ENCODE peak calls at places on chromosomes 13 and 19, in six cellular contexts. One of them, this sample, is unnamed.

GRCh38 chr19:5396963-5397362 is 56.4 kb upstream of the PTPRS start:
- DNase-seq in NCI-H1105: no peak
- DNase-seq in frontal cortex: no peak
- DNase-seq in iris pigment epithelial cell: no peak
- DNase-seq in LoVo: no peak
- DNase-seq in aorta: no peak
- DNase-seq in this sample: no peak

GRCh38 chr19:16078311-16078758 is 2.0 kb downstream of the TPM4 start:
- DNase-seq in LoVo: no peak
- DNase-seq in iris pigment epithelial cell: peak
- DNase-seq in NCI-H1105: no peak
- DNase-seq in frontal cortex: no peak
- DNase-seq in aorta: peak
- DNase-seq in this sample: no peak

GRCh38 chr19:16018801-16019551 is 57.3 kb upstream of the TPM4 start:
- DNase-seq in LoVo: no peak
- DNase-seq in aorta: peak
- DNase-seq in iris pigment epithelial cell: no peak
- DNase-seq in frontal cortex: no peak
- DNase-seq in NCI-H1105: no peak
- DNase-seq in this sample: no peak

GRCh38 chr19:30664358-30665058 is 292.3 kb downstream of the ZNF536 start:
- DNase-seq in aorta: peak
- DNase-seq in NCI-H1105: peak
- DNase-seq in frontal cortex: no peak
- DNase-seq in iris pigment epithelial cell: peak
- DNase-seq in LoVo: no peak
- DNase-seq in this sample: no peak

GRCh38 chr19:40519352-40520322 is 52.8 kb downstream of the SPTBN4 start:
- DNase-seq in NCI-H1105: peak
- DNase-seq in LoVo: no peak
- DNase-seq in iris pigment epithelial cell: peak
- DNase-seq in aorta: peak
- DNase-seq in frontal cortex: no peak
- DNase-seq in this sample: no peak

GRCh38 chr19:10271543-10272086 is 695 bp downstream of the ICAM1 start:
- DNase-seq in LoVo: no peak
- DNase-seq in aorta: no peak
- DNase-seq in NCI-H1105: no peak
- DNase-seq in frontal cortex: no peak
- DNase-seq in iris pigment epithelial cell: peak
- DNase-seq in this sample: no peak

GRCh38 chr19:48302600-48302959 is 22.8 kb upstream of the EMP3 start:
- DNase-seq in NCI-H1105: no peak
- DNase-seq in LoVo: no peak
- DNase-seq in frontal cortex: no peak
- DNase-seq in aorta: no peak
- DNase-seq in iris pigment epithelial cell: no peak
- DNase-seq in this sample: no peak

GRCh38 chr13:30895773-30896172 is 10.3 kb upstream of the MEDAG start:
- DNase-seq in LoVo: no peak
- DNase-seq in aorta: peak
- DNase-seq in iris pigment epithelial cell: peak
- DNase-seq in frontal cortex: no peak
- DNase-seq in NCI-H1105: no peak
- DNase-seq in this sample: peak

GRCh38 chr13:78772933-78773332 is 114.0 kb upstream of the OBI1 start:
- DNase-seq in NCI-H1105: no peak
- DNase-seq in aorta: no peak
- DNase-seq in frontal cortex: no peak
- DNase-seq in LoVo: no peak
- DNase-seq in iris pigment epithelial cell: no peak
- DNase-seq in this sample: no peak

GRCh38 chr19:10553087-10553667 is 9.5 kb downstream of the ATG4D start:
- DNase-seq in iris pigment epithelial cell: no peak
- DNase-seq in aorta: no peak
- DNase-seq in frontal cortex: peak
- DNase-seq in NCI-H1105: no peak
- DNase-seq in LoVo: no peak
- DNase-seq in this sample: no peak

GRCh38 chr19:37817180-37817911 is 38.0 kb upstream of the ZNF573 start:
- DNase-seq in LoVo: no peak
- DNase-seq in aorta: peak
- DNase-seq in iris pigment epithelial cell: peak
- DNase-seq in frontal cortex: peak
- DNase-seq in NCI-H1105: peak
- DNase-seq in this sample: no peak

GRCh38 chr13:101218484-101218883 is 197.8 kb downstream of the NALCN start:
- DNase-seq in frontal cortex: no peak
- DNase-seq in NCI-H1105: no peak
- DNase-seq in LoVo: no peak
- DNase-seq in iris pigment epithelial cell: peak
- DNase-seq in aorta: no peak
- DNase-seq in this sample: no peak

GRCh38 chr13:65292488-65292901 is 1937.6 kb downstream of the PCDH9 start:
- DNase-seq in frontal cortex: no peak
- DNase-seq in iris pigment epithelial cell: peak
- DNase-seq in NCI-H1105: no peak
- DNase-seq in LoVo: no peak
- DNase-seq in aorta: no peak
- DNase-seq in this sample: no peak

GRCh38 chr19:35633727-35634440 is 5.0 kb downstream of the RBM42 start:
- DNase-seq in frontal cortex: no peak
- DNase-seq in iris pigment epithelial cell: no peak
- DNase-seq in LoVo: no peak
- DNase-seq in aorta: no peak
- DNase-seq in NCI-H1105: no peak
- DNase-seq in this sample: no peak

GRCh38 chr13:99693351-99693750 is 192.1 kb downstream of the TM9SF2 start:
- DNase-seq in LoVo: no peak
- DNase-seq in iris pigment epithelial cell: no peak
- DNase-seq in aorta: no peak
- DNase-seq in NCI-H1105: no peak
- DNase-seq in frontal cortex: no peak
- DNase-seq in this sample: no peak

GRCh38 chr19:39124136-39124764 is 1.3 kb upstream of the PAK4 start:
- DNase-seq in frontal cortex: no peak
- DNase-seq in iris pigment epithelial cell: no peak
- DNase-seq in NCI-H1105: no peak
- DNase-seq in aorta: no peak
- DNase-seq in LoVo: no peak
- DNase-seq in this sample: no peak

GRCh38 chr19:50460161-50460765 is 16.0 kb upstream of the EMC10 start:
- DNase-seq in aorta: no peak
- DNase-seq in iris pigment epithelial cell: peak
- DNase-seq in frontal cortex: no peak
- DNase-seq in NCI-H1105: no peak
- DNase-seq in LoVo: no peak
- DNase-seq in this sample: no peak

GRCh38 chr13:25335856-25336255 is 34.4 kb downstream of the NUP58 start:
- DNase-seq in iris pigment epithelial cell: no peak
- DNase-seq in frontal cortex: no peak
- DNase-seq in aorta: no peak
- DNase-seq in LoVo: no peak
- DNase-seq in NCI-H1105: no peak
- DNase-seq in this sample: no peak

GRCh38 chr19:16197188-16197621 is 506 bp upstream of the AP1M1 start:
- DNase-seq in LoVo: peak
- DNase-seq in aorta: no peak
- DNase-seq in NCI-H1105: no peak
- DNase-seq in iris pigment epithelial cell: peak
- DNase-seq in frontal cortex: no peak
- DNase-seq in this sample: peak

GRCh38 chr13:97892717-97893116 is 60.8 kb upstream of the IPO5 start:
- DNase-seq in aorta: no peak
- DNase-seq in frontal cortex: no peak
- DNase-seq in LoVo: no peak
- DNase-seq in iris pigment epithelial cell: peak
- DNase-seq in NCI-H1105: no peak
- DNase-seq in this sample: no peak

GRCh38 chr13:32468502-32469147 is 40.7 kb upstream of the N4BP2L1 start:
- DNase-seq in NCI-H1105: no peak
- DNase-seq in LoVo: no peak
- DNase-seq in iris pigment epithelial cell: no peak
- DNase-seq in aorta: no peak
- DNase-seq in frontal cortex: no peak
- DNase-seq in this sample: no peak

GRCh38 chr19:33902802-33903488 is 106.3 kb downstream of the KCTD15 start:
- DNase-seq in NCI-H1105: no peak
- DNase-seq in aorta: no peak
- DNase-seq in frontal cortex: no peak
- DNase-seq in LoVo: no peak
- DNase-seq in iris pigment epithelial cell: no peak
- DNase-seq in this sample: no peak

GRCh38 chr13:114058051-114058867 is 74.2 kb downstream of the RASA3 start:
- DNase-seq in iris pigment epithelial cell: no peak
- DNase-seq in frontal cortex: no peak
- DNase-seq in aorta: no peak
- DNase-seq in LoVo: no peak
- DNase-seq in NCI-H1105: no peak
- DNase-seq in this sample: no peak

GRCh38 chr13:28530729-28531194 is 35.8 kb upstream of the FLT1 start:
- DNase-seq in LoVo: no peak
- DNase-seq in aorta: no peak
- DNase-seq in NCI-H1105: no peak
- DNase-seq in iris pigment epithelial cell: peak
- DNase-seq in frontal cortex: no peak
- DNase-seq in this sample: no peak

GRCh38 chr19:13729859-13730258 is 34.5 kb upstream of the MRI1 start:
- DNase-seq in LoVo: no peak
- DNase-seq in aorta: no peak
- DNase-seq in iris pigment epithelial cell: peak
- DNase-seq in NCI-H1105: no peak
- DNase-seq in frontal cortex: no peak
- DNase-seq in this sample: no peak

GRCh38 chr19:518292-519231 is 11.3 kb downstream of the TPGS1 start:
- DNase-seq in LoVo: no peak
- DNase-seq in aorta: no peak
- DNase-seq in NCI-H1105: no peak
- DNase-seq in frontal cortex: no peak
- DNase-seq in iris pigment epithelial cell: no peak
- DNase-seq in this sample: no peak

GRCh38 chr13:35025314-35025713 is 83.2 kb downstream of the NBEA start:
- DNase-seq in aorta: no peak
- DNase-seq in frontal cortex: no peak
- DNase-seq in NCI-H1105: no peak
- DNase-seq in LoVo: no peak
- DNase-seq in iris pigment epithelial cell: no peak
- DNase-seq in this sample: no peak

GRCh38 chr19:13861714-13862531 is 15.0 kb upstream of the NANOS3 start:
- DNase-seq in aorta: peak
- DNase-seq in iris pigment epithelial cell: peak
- DNase-seq in NCI-H1105: peak
- DNase-seq in LoVo: peak
- DNase-seq in frontal cortex: peak
- DNase-seq in this sample: peak

GRCh38 chr13:66680031-66680430 is 550.1 kb downstream of the PCDH9 start:
- DNase-seq in frontal cortex: no peak
- DNase-seq in aorta: no peak
- DNase-seq in LoVo: no peak
- DNase-seq in NCI-H1105: no peak
- DNase-seq in iris pigment epithelial cell: no peak
- DNase-seq in this sample: no peak

GRCh38 chr13:21625366-21625765 is 21.4 kb upstream of the MICU2 start:
- DNase-seq in iris pigment epithelial cell: peak
- DNase-seq in frontal cortex: no peak
- DNase-seq in aorta: no peak
- DNase-seq in NCI-H1105: no peak
- DNase-seq in LoVo: peak
- DNase-seq in this sample: no peak

GRCh38 chr13:77737583-77738200 is 40.2 kb downstream of the SLAIN1 start:
- DNase-seq in frontal cortex: no peak
- DNase-seq in iris pigment epithelial cell: no peak
- DNase-seq in NCI-H1105: no peak
- DNase-seq in LoVo: no peak
- DNase-seq in aorta: no peak
- DNase-seq in this sample: no peak

This sample was measured in pulmonary artery endothelial cell.